ENCODE peak calls at places on chromosomes 5 and 9, in seven cellular contexts. A is tibial artery, M is SK-N-SH, J is OCI-LY7, E is right atrium auricular region, B is uterus, Y is body of pancreas. U is an unnamed sample.

GRCh38 chr5:81391-82021 is 10.5 kb upstream of the PLEKHG4B start:
- DNase-seq in M (no peak), Y (no peak), B (no peak), E (peak), A (no peak), J (no peak), U (no peak)

GRCh38 chr5:18792145-18792544 is 1157.9 kb downstream of the TAF11L14 start:
- DNase-seq in B (no peak), J (no peak), M (no peak), E (no peak), Y (peak), A (no peak), U (no peak)

GRCh38 chr5:179253730-179254129 is 91.5 kb downstream of the ADAMTS2 start:
- DNase-seq in Y (no peak), B (peak), A (no peak), E (no peak), M (no peak), J (no peak), U (no peak)

GRCh38 chr5:135999396-136000139 is 29.2 kb upstream of the TGFBI start:
- DNase-seq in A (no peak), M (no peak), B (no peak), E (no peak), Y (no peak), J (no peak), U (no peak)

GRCh38 chr5:7586499-7586898 is 190.6 kb downstream of the ADCY2 start:
- DNase-seq in B (no peak), E (no peak), Y (no peak), J (no peak), M (no peak), A (no peak), U (no peak)

GRCh38 chr5:52837591-52838001 is 49.9 kb downstream of the ITGA1 start:
- DNase-seq in E (no peak), J (no peak), M (no peak), Y (no peak), A (no peak), B (no peak), U (no peak)

GRCh38 chr9:36137392-36138004 is 965 bp downstream of the GLIPR2 start:
- DNase-seq in A (no peak), M (peak), B (peak), J (no peak), E (no peak), Y (no peak), U (no peak)

GRCh38 chr5:589588-589987 is 22.6 kb upstream of the CEP72 start:
- DNase-seq in J (no peak), Y (no peak), B (no peak), A (peak), E (no peak), M (no peak), U (no peak)

GRCh38 chr5:180787025-180787424 is 15.6 kb downstream of the MGAT1 start:
- DNase-seq in A (no peak), J (no peak), M (no peak), B (no peak), Y (no peak), E (no peak), U (no peak)

GRCh38 chr5:143016777-143017374 is 246.7 kb downstream of the ARHGAP26 start:
- DNase-seq in M (peak), B (no peak), A (peak), E (no peak), J (peak), Y (no peak), U (no peak)

GRCh38 chr5:34959323-34959722 is 30.0 kb downstream of the DNAJC21 start:
- DNase-seq in B (no peak), M (no peak), A (no peak), E (no peak), Y (no peak), J (no peak), U (no peak)

GRCh38 chr5:108642170-108642906 is 105.4 kb upstream of the FER start:
- DNase-seq in Y (peak), A (peak), M (peak), B (peak), E (peak), J (peak), U (no peak)

DNA sequence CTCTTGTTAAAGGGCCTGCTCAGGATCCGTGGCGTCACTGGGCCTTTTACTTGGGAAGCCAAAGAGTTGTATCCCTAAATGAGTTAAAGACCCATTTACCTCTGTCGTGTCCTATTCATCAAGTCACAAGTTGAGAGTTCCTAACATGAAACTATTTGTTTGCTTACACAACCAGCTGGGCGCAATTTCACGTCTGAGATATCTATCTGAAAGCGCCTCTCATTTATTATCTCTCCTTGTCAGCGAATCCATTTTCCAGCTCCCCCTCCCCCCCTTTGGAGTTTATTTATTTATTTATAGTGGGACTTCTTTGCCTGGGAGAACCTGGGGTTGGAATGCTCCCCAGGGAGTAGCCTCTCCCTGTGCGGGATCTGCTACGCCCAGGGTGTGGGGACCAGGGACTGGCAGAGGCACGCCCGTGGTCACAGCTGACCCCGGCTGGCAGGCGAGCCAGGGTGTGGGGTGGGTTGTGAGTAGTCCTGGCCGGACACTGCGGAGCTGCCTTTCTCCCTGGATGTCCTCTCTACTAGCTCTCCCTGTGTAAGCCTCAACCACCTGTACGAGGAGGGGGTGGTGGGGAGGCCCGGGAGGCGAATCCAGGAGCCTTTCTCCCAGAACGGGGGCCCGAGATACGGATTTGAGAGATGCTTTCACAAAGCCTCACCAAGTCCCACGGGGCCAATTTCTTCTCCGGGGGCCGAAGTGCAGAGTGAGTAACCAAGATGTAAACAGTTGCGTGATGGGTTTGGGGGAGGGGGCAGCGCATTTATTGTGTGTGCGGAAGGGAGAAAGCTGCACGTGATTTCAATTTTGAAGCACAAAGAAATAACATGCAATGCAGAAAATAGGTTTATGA is 15.3 kb downstream of the NR2F1 start:
- DNase-seq in M (peak), B (no peak), A (no peak), Y (no peak), J (no peak), E (no peak), U (no peak)
- H3K4me3 ChIP-seq in M (no peak), B (no peak), A (no peak), Y (no peak), J (no peak), E (peak), U (no peak)

GRCh38 chr5:74469234-74469972 is 171.1 kb downstream of the ENC1 start:
- DNase-seq in B (no peak), M (no peak), J (no peak), A (no peak), Y (no peak), E (no peak), U (no peak)
- TF ChIP-seq CTCF in B (no peak), M (no peak), J (peak), A (no peak), Y (no peak), E (no peak), U (no peak)

DNA sequence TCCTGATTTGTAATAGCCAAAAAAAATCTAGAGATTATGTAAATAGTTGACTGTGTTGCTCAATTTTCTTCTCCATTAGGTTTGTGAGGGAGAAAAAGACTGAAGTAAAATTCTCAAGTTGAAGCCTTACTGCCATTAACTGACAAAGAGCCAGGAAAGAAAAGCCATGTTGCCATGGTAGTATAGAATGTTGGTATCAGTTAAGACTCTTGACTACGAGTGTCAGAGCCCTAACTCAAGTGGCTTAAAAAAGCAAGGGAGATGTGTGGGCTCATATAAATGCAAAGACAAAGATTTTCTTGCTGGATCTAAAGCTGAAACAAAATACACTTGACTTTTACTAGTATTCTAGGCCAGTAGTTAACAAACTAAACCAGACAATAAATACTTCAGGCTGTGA is 571.7 kb downstream of the KCTD16 start:
- DNase-seq in E (no peak), A (no peak), Y (no peak), M (no peak), B (no peak), J (no peak), U (no peak)
- H3K4me3 ChIP-seq in E (no peak), A (no peak), Y (no peak), M (no peak), B (no peak), J (no peak), U (no peak)

GRCh38 chr5:170986598-170986997 is 124.8 kb downstream of the RANBP17 start:
- DNase-seq in A (no peak), Y (no peak), J (no peak), B (no peak), E (no peak), M (peak), U (no peak)
- TF ChIP-seq CTCF in A (no peak), Y (no peak), J (peak), B (no peak), E (no peak), M (peak), U (peak)

GRCh38 chr5:27472875-27473274 is 434.5 kb upstream of the CDH9 start:
- DNase-seq in E (no peak), M (no peak), Y (no peak), J (no peak), A (no peak), B (no peak), U (no peak)
- H3K4me3 ChIP-seq in E (no peak), M (peak), Y (no peak), J (no peak), A (no peak), B (no peak), U (peak)

GRCh38 chr5:127038550-127038949 is 8.2 kb upstream of the MARCHF3 start:
- DNase-seq in Y (no peak), A (no peak), J (no peak), B (no peak), E (no peak), M (no peak), U (no peak)
- TF ChIP-seq CTCF in Y (no peak), A (no peak), J (no peak), B (no peak), E (no peak), M (no peak), U (no peak)

U was measured in left ventricle myocardium inferior.